ENCODE peak calls at places on chromosomes 11 and 22, in four cellular contexts. One of them, this sample, is unnamed.
A peak's percentile ranks its signal among the peaks of the same experiment; 100 is the strongest.

GRCh38 chr22:27125539-27125938 is 468.2 kb downstream of the MIAT start:
- DNase-seq in amniotic epithelial cell: no peak
- DNase-seq in stimulated activated CD8-positive, alpha-beta memory T cell treated with anti-CD3 and anti-CD28 coated beads, Interleukin-15, amount 100 ng/mL, for 1 hour: no peak
- DNase-seq in effector memory CD8-positive, alpha-beta T cell: no peak
- DNase-seq in this sample: no peak

GRCh38 chr11:122633219-122633829 is 22.2 kb upstream of the UBASH3B start:
- DNase-seq in amniotic epithelial cell: peak; percentile 66
- DNase-seq in stimulated activated CD8-positive, alpha-beta memory T cell treated with anti-CD3 and anti-CD28 coated beads, Interleukin-15, amount 100 ng/mL, for 1 hour: no peak
- DNase-seq in effector memory CD8-positive, alpha-beta T cell: no peak
- DNase-seq in this sample: no peak

GRCh38 chr22:25650834-25651233 is 86.4 kb downstream of the GRK3 start:
- DNase-seq in amniotic epithelial cell: no peak
- DNase-seq in stimulated activated CD8-positive, alpha-beta memory T cell treated with anti-CD3 and anti-CD28 coated beads, Interleukin-15, amount 100 ng/mL, for 1 hour: no peak
- DNase-seq in effector memory CD8-positive, alpha-beta T cell: no peak
- DNase-seq in this sample: no peak

GRCh38 chr22:35754761-35755160 is 37.1 kb downstream of the APOL5 start:
- DNase-seq in amniotic epithelial cell: no peak
- DNase-seq in stimulated activated CD8-positive, alpha-beta memory T cell treated with anti-CD3 and anti-CD28 coated beads, Interleukin-15, amount 100 ng/mL, for 1 hour: no peak
- DNase-seq in effector memory CD8-positive, alpha-beta T cell: no peak
- DNase-seq in this sample: no peak

GRCh38 chr11:19903620-19904069 is 191.0 kb downstream of the NAV2 start:
- DNase-seq in amniotic epithelial cell: peak; percentile 71
- DNase-seq in stimulated activated CD8-positive, alpha-beta memory T cell treated with anti-CD3 and anti-CD28 coated beads, Interleukin-15, amount 100 ng/mL, for 1 hour: no peak
- DNase-seq in effector memory CD8-positive, alpha-beta T cell: peak; percentile 3
- DNase-seq in this sample: no peak

GRCh38 chr11:520428-521178 is 13.6 kb upstream of the RNH1 start:
- DNase-seq in amniotic epithelial cell: no peak
- DNase-seq in stimulated activated CD8-positive, alpha-beta memory T cell treated with anti-CD3 and anti-CD28 coated beads, Interleukin-15, amount 100 ng/mL, for 1 hour: no peak
- DNase-seq in effector memory CD8-positive, alpha-beta T cell: no peak
- DNase-seq in this sample: no peak

GRCh38 chr22:40512426-40513136 is 123.9 kb downstream of the MRTFA start:
- DNase-seq in amniotic epithelial cell: peak; percentile 99
- DNase-seq in stimulated activated CD8-positive, alpha-beta memory T cell treated with anti-CD3 and anti-CD28 coated beads, Interleukin-15, amount 100 ng/mL, for 1 hour: no peak
- DNase-seq in effector memory CD8-positive, alpha-beta T cell: no peak
- DNase-seq in this sample: no peak

GRCh38 chr22:19041403-19042074 is 80.7 kb downstream of the DGCR2 start:
- DNase-seq in amniotic epithelial cell: no peak
- DNase-seq in stimulated activated CD8-positive, alpha-beta memory T cell treated with anti-CD3 and anti-CD28 coated beads, Interleukin-15, amount 100 ng/mL, for 1 hour: no peak
- DNase-seq in effector memory CD8-positive, alpha-beta T cell: no peak
- DNase-seq in this sample: no peak

GRCh38 chr11:19338375-19338774 is 97.6 kb upstream of the E2F8 start:
- DNase-seq in amniotic epithelial cell: no peak
- DNase-seq in stimulated activated CD8-positive, alpha-beta memory T cell treated with anti-CD3 and anti-CD28 coated beads, Interleukin-15, amount 100 ng/mL, for 1 hour: no peak
- DNase-seq in effector memory CD8-positive, alpha-beta T cell: no peak
- DNase-seq in this sample: no peak

GRCh38 chr11:297666-298405 is 1.5 kb downstream of the IFITM5 start:
- DNase-seq in amniotic epithelial cell: no peak
- DNase-seq in stimulated activated CD8-positive, alpha-beta memory T cell treated with anti-CD3 and anti-CD28 coated beads, Interleukin-15, amount 100 ng/mL, for 1 hour: no peak
- DNase-seq in effector memory CD8-positive, alpha-beta T cell: no peak
- DNase-seq in this sample: peak; percentile 40

GRCh38 chr11:37109205-37109585 is 511.2 kb upstream of the RAG2 start:
- DNase-seq in amniotic epithelial cell: peak; percentile 10
- DNase-seq in stimulated activated CD8-positive, alpha-beta memory T cell treated with anti-CD3 and anti-CD28 coated beads, Interleukin-15, amount 100 ng/mL, for 1 hour: no peak
- DNase-seq in effector memory CD8-positive, alpha-beta T cell: no peak
- DNase-seq in this sample: no peak

GRCh38 chr22:49767355-49768062 is 60.2 kb downstream of the BRD1 start:
- DNase-seq in amniotic epithelial cell: peak; percentile 64
- DNase-seq in stimulated activated CD8-positive, alpha-beta memory T cell treated with anti-CD3 and anti-CD28 coated beads, Interleukin-15, amount 100 ng/mL, for 1 hour: no peak
- DNase-seq in effector memory CD8-positive, alpha-beta T cell: no peak
- DNase-seq in this sample: no peak

GRCh38 chr22:41216984-41217383 is 11.9 kb downstream of the L3MBTL2 start:
- DNase-seq in amniotic epithelial cell: peak; percentile 46
- DNase-seq in stimulated activated CD8-positive, alpha-beta memory T cell treated with anti-CD3 and anti-CD28 coated beads, Interleukin-15, amount 100 ng/mL, for 1 hour: no peak
- DNase-seq in effector memory CD8-positive, alpha-beta T cell: no peak
- DNase-seq in this sample: no peak

GRCh38 chr11:114346709-114347141 is 50.5 kb downstream of the NNMT start:
- DNase-seq in amniotic epithelial cell: no peak
- DNase-seq in stimulated activated CD8-positive, alpha-beta memory T cell treated with anti-CD3 and anti-CD28 coated beads, Interleukin-15, amount 100 ng/mL, for 1 hour: no peak
- DNase-seq in effector memory CD8-positive, alpha-beta T cell: no peak
- DNase-seq in this sample: no peak

GRCh38 chr11:111938687-111939160 is 1.6 kb downstream of the DIXDC1 start:
- DNase-seq in amniotic epithelial cell: peak; percentile 56
- DNase-seq in stimulated activated CD8-positive, alpha-beta memory T cell treated with anti-CD3 and anti-CD28 coated beads, Interleukin-15, amount 100 ng/mL, for 1 hour: no peak
- DNase-seq in effector memory CD8-positive, alpha-beta T cell: no peak
- DNase-seq in this sample: no peak

GRCh38 chr22:43005106-43005505 is 9.8 kb downstream of the PACSIN2 start:
- DNase-seq in amniotic epithelial cell: peak; percentile 35
- DNase-seq in stimulated activated CD8-positive, alpha-beta memory T cell treated with anti-CD3 and anti-CD28 coated beads, Interleukin-15, amount 100 ng/mL, for 1 hour: no peak
- DNase-seq in effector memory CD8-positive, alpha-beta T cell: no peak
- DNase-seq in this sample: no peak

GRCh38 chr22:18950141-18950540 is 14.0 kb upstream of the PRODH start:
- DNase-seq in amniotic epithelial cell: no peak
- DNase-seq in stimulated activated CD8-positive, alpha-beta memory T cell treated with anti-CD3 and anti-CD28 coated beads, Interleukin-15, amount 100 ng/mL, for 1 hour: no peak
- DNase-seq in effector memory CD8-positive, alpha-beta T cell: no peak
- DNase-seq in this sample: no peak

GRCh38 chr22:46110215-46110614 is 40.1 kb upstream of the PPARA start:
- DNase-seq in amniotic epithelial cell: peak; percentile 27
- DNase-seq in stimulated activated CD8-positive, alpha-beta memory T cell treated with anti-CD3 and anti-CD28 coated beads, Interleukin-15, amount 100 ng/mL, for 1 hour: no peak
- DNase-seq in effector memory CD8-positive, alpha-beta T cell: no peak
- DNase-seq in this sample: no peak

GRCh38 chr11:123924027-123924426 is 15.4 kb upstream of the OR4D5 start:
- DNase-seq in amniotic epithelial cell: no peak
- DNase-seq in stimulated activated CD8-positive, alpha-beta memory T cell treated with anti-CD3 and anti-CD28 coated beads, Interleukin-15, amount 100 ng/mL, for 1 hour: no peak
- DNase-seq in effector memory CD8-positive, alpha-beta T cell: no peak
- DNase-seq in this sample: no peak

GRCh38 chr11:116648229-116649174 is 124.3 kb downstream of the BUD13 start:
- DNase-seq in amniotic epithelial cell: no peak
- DNase-seq in stimulated activated CD8-positive, alpha-beta memory T cell treated with anti-CD3 and anti-CD28 coated beads, Interleukin-15, amount 100 ng/mL, for 1 hour: no peak
- DNase-seq in effector memory CD8-positive, alpha-beta T cell: no peak
- DNase-seq in this sample: no peak

This sample was measured in RWPE2.